ENCODE peak calls at places on chromosome 3, in five cellular contexts. I, R, A, N and F are unnamed samples.

GRCh38 chr3:134249935-134250716 is 533 bp downstream of the RYK start:
- DNase-seq in I (peak), R (peak), A (peak), N (no peak), F (peak)

GRCh38 chr3:58173029-58173669 is 37.6 kb downstream of the DNASE1L3 start:
- DNase-seq in I (no peak), R (no peak), A (no peak), N (no peak), F (no peak)

GRCh38 chr3:98012974-98013373 is 22.1 kb downstream of the GABRR3 start:
- DNase-seq in I (no peak), R (no peak), A (no peak), N (no peak), F (no peak)

GRCh38 chr3:49456417-49456816 is 13.7 kb upstream of the DAG1 start:
- DNase-seq in I (no peak), R (no peak), A (no peak), N (no peak), F (no peak)

GRCh38 chr3:107685383-107685782 is 162.6 kb downstream of the BBX start:
- DNase-seq in I (no peak), R (no peak), A (no peak), N (no peak), F (no peak)

GRCh38 chr3:47009225-47010049 is 30.0 kb downstream of the NBEAL2 start:
- DNase-seq in I (peak), R (peak), A (peak), N (peak), F (peak)

GRCh38 chr3:158794936-158795518 is 6.8 kb upstream of the MFSD1 start:
- DNase-seq in I (no peak), R (peak), A (no peak), N (no peak), F (no peak)

GRCh38 chr3:50479523-50479922 is 23.9 kb downstream of the CACNA2D2 start:
- DNase-seq in I (no peak), R (no peak), A (no peak), N (no peak), F (no peak)

GRCh38 chr3:56522374-56522773 is 34.6 kb upstream of the CCDC66 start:
- DNase-seq in I (no peak), R (no peak), A (no peak), N (no peak), F (no peak)

GRCh38 chr3:137972401-137972800 is 37.6 kb upstream of the CLDN18 start:
- DNase-seq in I (no peak), R (no peak), A (no peak), N (no peak), F (no peak)

GRCh38 chr3:57179580-57180410 is 14.6 kb upstream of the IL17RD start:
- DNase-seq in I (no peak), R (no peak), A (no peak), N (peak), F (no peak)

GRCh38 chr3:108406661-108407206 is 103.7 kb downstream of the MYH15 start:
- DNase-seq in I (no peak), R (peak), A (no peak), N (peak), F (peak)